ENCODE peak calls at places on chromosomes 12 and 14, in four cellular contexts. Y is left lung, H is DND-41, A is H9. S is an unnamed sample.

GRCh38 chr12:124792961-124793441 is 70.7 kb downstream of the SCARB1 start:
- DNase-seq in H (no peak), A (no peak), Y (peak), S (no peak)

GRCh38 chr12:3152892-3153291 is 75.7 kb downstream of the TSPAN9 start:
- DNase-seq in H (no peak), Y (no peak), A (no peak), S (no peak)

GRCh38 chr12:47757840-47758583 is 668 bp downstream of the RAPGEF3 start:
- DNase-seq in A (peak), H (peak), Y (no peak), S (no peak)

GRCh38 chr12:25187781-25188180 is 7.2 kb downstream of the DNAI7 start:
- DNase-seq in H (no peak), A (no peak), Y (no peak), S (no peak)

GRCh38 chr12:111271674-111272418 is 97.0 kb downstream of the PHETA1 start:
- DNase-seq in H (no peak), Y (no peak), A (no peak), S (no peak)

GRCh38 chr12:88418856-88419497 is 161.3 kb downstream of the KITLG start:
- DNase-seq in H (no peak), Y (no peak), A (no peak), S (no peak)

GRCh38 chr12:48601013-48601756 is 31.3 kb upstream of the LALBA start:
- DNase-seq in H (no peak), A (peak), Y (no peak), S (no peak)

GRCh38 chr12:91777268-91777997 is 368.2 kb downstream of the BTG1 start:
- DNase-seq in A (no peak), Y (no peak), H (no peak), S (no peak)

GRCh38 chr12:52992699-52993557 is 13.3 kb upstream of the EIF4B start:
- DNase-seq in A (no peak), Y (no peak), H (no peak), S (no peak)

GRCh38 chr14:42927313-42927712 is 1320.6 kb downstream of the LRFN5 start:
- DNase-seq in Y (no peak), H (no peak), A (no peak), S (no peak)

GRCh38 chr12:67193705-67194104 is 75.5 kb upstream of the CAND1 start:
- DNase-seq in H (peak), A (peak), Y (no peak), S (no peak)

GRCh38 chr12:46371718-46372130 is 849 bp downstream of the SLC38A2 start:
- DNase-seq in H (peak), A (no peak), Y (peak), S (peak)

GRCh38 chr12:25529738-25530137 is 23.3 kb downstream of the LMNTD1 start:
- DNase-seq in A (no peak), Y (no peak), H (no peak), S (no peak)

GRCh38 chr12:63353559-63353958 is 202.6 kb upstream of the AVPR1A start:
- DNase-seq in H (no peak), A (no peak), Y (no peak), S (no peak)

GRCh38 chr14:51816031-51816430 is 44.4 kb upstream of the GNG2 start:
- DNase-seq in Y (no peak), A (no peak), H (no peak), S (no peak)

GRCh38 chr12:27667540-27667939 is 28.7 kb upstream of the REP15 start:
- DNase-seq in H (no peak), A (no peak), Y (no peak), S (no peak)

DNA sequence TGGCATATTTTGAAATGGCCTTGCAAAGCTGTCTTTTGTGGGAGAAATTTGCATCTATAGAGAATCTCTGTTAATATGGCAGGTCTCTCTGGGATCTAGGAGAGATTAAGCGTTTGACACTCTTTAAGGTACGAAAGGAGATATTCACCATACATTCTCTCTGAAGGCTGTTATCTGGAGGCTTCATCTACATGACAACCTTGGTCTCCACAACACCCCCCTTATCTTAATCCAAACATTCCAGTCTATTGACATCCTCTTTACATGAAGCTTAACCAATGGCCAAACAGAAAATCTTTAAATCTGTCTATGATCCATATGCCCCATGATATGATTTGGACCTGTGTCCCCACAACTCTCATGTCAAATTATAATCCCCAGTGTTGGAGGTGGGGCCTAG is 137.4 kb downstream of the DERA start:
- DNase-seq in H (no peak), A (no peak), Y (no peak), S (no peak)
- TF ChIP-seq CTCF in H (no peak), A (no peak), Y (no peak), S (no peak)

GRCh38 chr12:112506513-112507166 is 87.9 kb downstream of the PTPN11 start:
- DNase-seq in A (no peak), Y (no peak), H (no peak), S (no peak)
- TF ChIP-seq CTCF in A (peak), Y (no peak), H (no peak), S (no peak)

GRCh38 chr12:106345739-106346138 is 11.8 kb upstream of the POLR3B start:
- DNase-seq in H (no peak), A (peak), Y (no peak), S (no peak)
- TF ChIP-seq CTCF in H (peak), A (peak), Y (peak), S (peak)

GRCh38 chr12:81670759-81671158 is 88.4 kb downstream of the PPFIA2 start:
- DNase-seq in H (no peak), Y (no peak), A (no peak), S (no peak)
- TF ChIP-seq CTCF in H (no peak), Y (no peak), A (no peak), S (no peak)

GRCh38 chr14:23326491-23327332 is 5.5 kb downstream of the PABPN1 start:
- DNase-seq in Y (no peak), H (no peak), A (no peak), S (peak)
- TF ChIP-seq CTCF in Y (no peak), H (peak), A (no peak), S (no peak)

GRCh38 chr12:106094304-106094703 is 44.5 kb downstream of the NUAK1 start:
- DNase-seq in A (no peak), H (no peak), Y (no peak), S (no peak)
- TF ChIP-seq CTCF in A (no peak), H (no peak), Y (no peak), S (no peak)

S was measured in osteocyte.